ENCODE peak calls at places on chromosome 12, in eight cellular contexts. J is CD8-positive, alpha-beta memory T cell; Q is stimulated activated CD4-positive, alpha-beta T cell treated with anti-CD3 and anti-CD28 coated beads, Interleukin-2, amount 100 ng/mL, for 24 hours; M is activated CD4-positive, alpha-beta T cell treated with anti-CD3 and anti-CD28 coated beads, Interleukin-2, amount 50 U/mL, for 48 hours; Y is stimulated activated CD8-positive, alpha-beta memory T cell treated with anti-CD3 and anti-CD28 coated beads, Interleukin-7, amount 100 ng/mL, for 1 hour; I is heart right ventricle; F is lower leg skin; P is fibroblast of mammary gland. L is an unnamed sample.

GRCh38 chr12:52139579-52140062 is 52.2 kb downstream of the KRT80 start:
- DNase-seq in J (no peak), Q (peak; percentile 43), M (peak; percentile 52), Y (no peak), I (no peak), F (no peak), P (no peak), L (no peak)

GRCh38 chr12:131950182-131950913 is 606 bp downstream of the EP400 start:
- DNase-seq in J (peak; percentile 23), Q (peak; percentile 50), M (peak; percentile 43), Y (peak; percentile 8), I (no peak), F (no peak), P (no peak), L (no peak)

GRCh38 chr12:3193131-3193530 is 116.0 kb downstream of the TSPAN9 start:
- DNase-seq in J (no peak), Q (no peak), M (no peak), Y (no peak), I (no peak), F (no peak), P (no peak), L (no peak)

GRCh38 chr12:58288191-58288590 is 346.8 kb downstream of the ATP23 start:
- DNase-seq in J (no peak), Q (no peak), M (no peak), Y (no peak), I (no peak), F (no peak), P (peak; percentile 96), L (peak; percentile 41)

GRCh38 chr12:78829690-78830089 is 34.9 kb upstream of the SYT1 start:
- DNase-seq in J (no peak), Q (no peak), M (no peak), Y (no peak), I (no peak), F (no peak), P (no peak), L (no peak)

GRCh38 chr12:27207626-27208413 is 36.3 kb upstream of the STK38L start:
- DNase-seq in J (no peak), Q (peak; percentile 40), M (peak; percentile 56), Y (no peak), I (no peak), F (no peak), P (peak; percentile 42), L (no peak)

GRCh38 chr12:89433634-89434033 is 81.3 kb upstream of the DUSP6 start:
- DNase-seq in J (no peak), Q (no peak), M (no peak), Y (no peak), I (no peak), F (no peak), P (peak; percentile 53), L (no peak)

GRCh38 chr12:2011641-2012607 is 7.7 kb upstream of the DCP1B start:
- DNase-seq in J (no peak), Q (no peak), M (no peak), Y (no peak), I (no peak), F (no peak), P (no peak), L (no peak)

GRCh38 chr12:108846320-108846719 is 11.1 kb downstream of the SSH1 start:
- DNase-seq in J (no peak), Q (no peak), M (no peak), Y (no peak), I (peak; percentile 72), F (no peak), P (no peak), L (peak; percentile 92)

L was measured in NCI-H1694 treated with DMSO at 0.1 percent for 48 hours.